ENCODE peak calls at places on chromosomes 16 and 17, in seven cellular contexts. P is ELR, Y is lower leg skin, S is fibroblast of the conjunctiva, K is A172, J is NCI-H345, M is mucosa of descending colon. Q is an unnamed sample.

GRCh38 chr16:70646260-70647241 is at the start of gene IL34:
- DNase-seq in S (no peak), P (peak; percentile 34), J (peak; percentile 57), K (no peak), M (no peak), Y (no peak), Q (peak; percentile 13)

GRCh38 chr16:82657786-82658185 is 31.0 kb downstream of the CDH13 start:
- DNase-seq in J (no peak), P (no peak), S (no peak), K (no peak), M (no peak), Y (no peak), Q (no peak)

GRCh38 chr16:27246439-27246838 is 22.1 kb downstream of the NSMCE1 start:
- DNase-seq in M (no peak), Y (peak; percentile 50), J (no peak), K (no peak), S (no peak), P (no peak), Q (no peak)

GRCh38 chr17:82237746-82238561 is 9.1 kb downstream of the SLC16A3 start:
- DNase-seq in Y (peak; percentile 85), M (no peak), J (no peak), K (no peak), S (no peak), P (no peak), Q (no peak)

GRCh38 chr17:35083071-35083470 is 19.6 kb upstream of the RFFL start:
- DNase-seq in M (no peak), Y (no peak), K (no peak), J (no peak), S (no peak), P (no peak), Q (no peak)

GRCh38 chr16:4094138-4094773 is 22.0 kb downstream of the ADCY9 start:
- DNase-seq in Y (peak; percentile 65), M (no peak), S (no peak), K (no peak), J (no peak), P (no peak), Q (no peak)

GRCh38 chr16:31502981-31503380 is 5.2 kb downstream of the RUSF1 start:
- DNase-seq in P (no peak), Y (no peak), M (no peak), K (no peak), S (no peak), J (no peak), Q (no peak)

GRCh38 chr16:14510939-14511797 is 118.9 kb downstream of the PARN start:
- DNase-seq in M (no peak), K (peak; percentile 95), S (no peak), Y (no peak), P (peak; percentile 85), J (no peak), Q (no peak)

GRCh38 chr16:2481676-2482075 is 6.7 kb downstream of the TBC1D24 start:
- DNase-seq in M (no peak), J (no peak), S (no peak), K (no peak), P (no peak), Y (no peak), Q (no peak)

GRCh38 chr17:81254955-81255717 is 16.0 kb downstream of the NDUFAF8 start:
- DNase-seq in S (peak; percentile 60), M (peak; percentile 85), P (peak; percentile 88), Y (peak; percentile 94), J (no peak), K (peak; percentile 71), Q (peak; percentile 1)

GRCh38 chr17:62178579-62178978 is 113.5 kb upstream of the MED13 start:
- DNase-seq in M (no peak), P (peak; percentile 78), K (peak; percentile 78), J (no peak), S (no peak), Y (no peak), Q (no peak)

GRCh38 chr16:69350536-69351133 is 951 bp downstream of the TMED6 start:
- DNase-seq in S (no peak), J (no peak), K (no peak), Y (no peak), P (no peak), M (no peak), Q (no peak)

GRCh38 chr16:51773491-51773890 is 622.4 kb upstream of the SALL1 start:
- DNase-seq in S (no peak), J (no peak), M (no peak), Y (no peak), P (no peak), K (no peak), Q (no peak)

GRCh38 chr17:38885044-38885727 is 15.3 kb downstream of the LASP1 start:
- DNase-seq in S (no peak), Y (no peak), J (no peak), M (peak; percentile 41), K (no peak), P (no peak), Q (no peak)